ENCODE peak calls at places on chromosomes 2 and 18, in five cellular contexts. G is GM23338; Q is caudate nucleus; V is mesendoderm; U is stimulated activated CD8-positive, alpha-beta memory T cell treated with anti-CD3 and anti-CD28 coated beads, Interleukin-4, amount 100 ng/mL, for 48 hours. B is an unnamed sample.

GRCh38 chr2:50196775-50197482 is 835.0 kb downstream of the NRXN1 start:
- DNase-seq in G (peak), Q (no peak), V (no peak), U (no peak), B (no peak)

GRCh38 chr18:9838144-9838877 is 47.5 kb upstream of the TXNDC2 start:
- DNase-seq in G (peak), Q (no peak), V (peak), U (no peak), B (no peak)

GRCh38 chr2:105337122-105338019 is at the start of gene C2orf49:
- DNase-seq in G (peak), Q (peak), V (peak), U (peak), B (peak)

GRCh38 chr18:79523738-79524180 is 128.0 kb downstream of the NFATC1 start:
- DNase-seq in G (no peak), Q (no peak), V (no peak), U (peak), B (no peak)

GRCh38 chr2:60867007-60867406 is 14.4 kb upstream of the REL start:
- DNase-seq in G (no peak), Q (no peak), V (peak), U (no peak), B (no peak)

GRCh38 chr2:187093771-187094412 is 244.9 kb upstream of the ZSWIM2 start:
- DNase-seq in G (no peak), Q (no peak), V (no peak), U (no peak), B (no peak)

GRCh38 chr18:53906681-53907080 is 317.8 kb downstream of the MBD2 start:
- DNase-seq in G (no peak), Q (no peak), V (no peak), U (no peak), B (peak)

GRCh38 chr18:392926-393325 is 107.6 kb downstream of the COLEC12 start:
- DNase-seq in G (no peak), Q (no peak), V (no peak), U (no peak), B (no peak)

GRCh38 chr2:45199973-45200372 is 190.7 kb upstream of the SIX2 start:
- DNase-seq in G (no peak), Q (no peak), V (no peak), U (no peak), B (no peak)

GRCh38 chr2:105643405-105644173 is 101.1 kb upstream of the NCK2 start:
- DNase-seq in G (no peak), Q (no peak), V (no peak), U (no peak), B (no peak)

GRCh38 chr2:168718622-168719021 is 83.8 kb upstream of the NOSTRIN start:
- DNase-seq in G (no peak), Q (no peak), V (no peak), U (no peak), B (no peak)

GRCh38 chr18:40415821-40416220 is 1539.2 kb upstream of the PIK3C3 start:
- DNase-seq in G (no peak), Q (no peak), V (no peak), U (no peak), B (no peak)

GRCh38 chr2:69554981-69555380 is 88.6 kb downstream of the AAK1 start:
- DNase-seq in G (no peak), Q (no peak), V (no peak), U (no peak), B (no peak)

GRCh38 chr2:84443477-84443876 is 15.6 kb downstream of the SUCLG1 start:
- DNase-seq in G (no peak), Q (no peak), V (no peak), U (no peak), B (no peak)

B was measured in cerebellar cortex.